ENCODE peak calls at places on chromosomes 4 and X, in six cellular contexts. K, O, B, L, M and V are unnamed samples.

GRCh38 chr4:76016383-76016782 is 6.9 kb downstream of the CXCL10 start:
- DNase-seq in M (no peak), B (no peak), L (no peak), K (peak; percentile 83), O (peak; percentile 73), V (peak; percentile 98)

GRCh38 chr4:87093443-87094123 is 126.8 kb downstream of the KLHL8 start:
- DNase-seq in O (peak; percentile 31), K (peak; percentile 72), B (peak; percentile 32), M (peak; percentile 25), L (peak; percentile 55), V (peak; percentile 54)

GRCh38 chr4:24915121-24915922 is 2.5 kb upstream of the CCDC149 start:
- DNase-seq in M (no peak), B (peak; percentile 5), L (no peak), O (no peak), K (peak; percentile 22), V (no peak)

GRCh38 chrX:50799531-50799961 is 14.4 kb downstream of the SHROOM4 start:
- DNase-seq in O (no peak), L (peak; percentile 3), M (no peak), K (no peak), B (no peak), V (no peak)

GRCh38 chr4:11223261-11223660 is 205.4 kb downstream of the HS3ST1 start:
- DNase-seq in B (no peak), L (no peak), M (no peak), K (no peak), O (no peak), V (no peak)

GRCh38 chr4:110085131-110085530 is 113.3 kb downstream of the ELOVL6 start:
- DNase-seq in L (no peak), K (peak; percentile 26), O (no peak), M (no peak), B (no peak), V (peak; percentile 31)

GRCh38 chr4:146567396-146567795 is 45.7 kb upstream of the SLC10A7 start:
- DNase-seq in O (no peak), B (no peak), K (peak; percentile 49), L (peak; percentile 22), M (no peak), V (no peak)

GRCh38 chr4:33052241-33052640 is 2332.1 kb downstream of the PCDH7 start:
- DNase-seq in K (no peak), L (peak; percentile 75), B (no peak), M (no peak), O (no peak), V (no peak)

GRCh38 chrX:48493890-48494364 is 14.9 kb upstream of the PORCN start:
- DNase-seq in M (no peak), L (peak; percentile 60), O (no peak), K (peak; percentile 48), B (peak; percentile 3), V (peak; percentile 41)

GRCh38 chr4:58776627-58777026 is 1666.4 kb upstream of the IGFBP7 start:
- DNase-seq in O (no peak), K (peak; percentile 92), L (peak; percentile 3), M (no peak), B (no peak), V (no peak)

GRCh38 chr4:150205016-150205415 is 126.8 kb downstream of the DCLK2 start:
- DNase-seq in B (no peak), O (no peak), K (no peak), L (no peak), M (no peak), V (no peak)

GRCh38 chrX:57573754-57574153 is 18.1 kb upstream of the ZXDB start:
- DNase-seq in K (peak; percentile 51), O (no peak), M (no peak), B (no peak), L (peak; percentile 37), V (peak; percentile 45)

GRCh38 chr4:84856468-84856867 is 110.0 kb downstream of the WDFY3 start:
- DNase-seq in M (no peak), B (no peak), K (no peak), L (no peak), O (no peak), V (no peak)

GRCh38 chrX:56763556-56764152 is 34.6 kb downstream of the NBDY start:
- DNase-seq in K (no peak), B (no peak), M (no peak), L (no peak), O (peak; percentile 72), V (peak; percentile 95)

GRCh38 chr4:170990989-170991589 is 822.1 kb upstream of the GALNTL6 start:
- DNase-seq in M (no peak), O (no peak), L (no peak), B (no peak), K (peak; percentile 44), V (peak; percentile 63)

GRCh38 chrX:16435399-16435986 is 214.5 kb upstream of the S100G start:
- DNase-seq in M (no peak), O (no peak), B (no peak), K (no peak), L (no peak), V (no peak)

GRCh38 chr4:101707596-101707995 is 82.9 kb upstream of the BANK1 start:
- DNase-seq in B (no peak), M (no peak), L (peak; percentile 23), K (no peak), O (no peak), V (no peak)

GRCh38 chr4:79917246-79917645 is 155.8 kb downstream of the ANTXR2 start:
- DNase-seq in K (peak; percentile 53), L (peak; percentile 63), O (peak; percentile 8), B (no peak), M (peak; percentile 17), V (peak; percentile 45)

GRCh38 chr4:119184128-119184527 is 28.4 kb upstream of the USP53 start:
- DNase-seq in O (no peak), M (no peak), B (no peak), L (no peak), K (no peak), V (no peak)

GRCh38 chrX:13647709-13648212 is 5.2 kb upstream of the TCEANC start:
- DNase-seq in O (no peak), L (peak; percentile 60), K (no peak), B (no peak), M (peak; percentile 39), V (no peak)

GRCh38 chrX:123814343-123814742 is 45.5 kb upstream of the XIAP start:
- DNase-seq in O (no peak), L (no peak), M (no peak), B (no peak), K (peak; percentile 22), V (no peak)

GRCh38 chr4:116913451-116913850 is 171.9 kb downstream of the TRAM1L1 start:
- DNase-seq in M (no peak), L (no peak), K (no peak), O (no peak), B (no peak), V (no peak)

GRCh38 chr4:5800496-5800895 is 89.5 kb downstream of the EVC start:
- DNase-seq in O (no peak), K (no peak), B (no peak), M (no peak), L (no peak), V (no peak)

GRCh38 chr4:35771571-35771970 is 472.7 kb downstream of the ARAP2 start:
- DNase-seq in K (no peak), B (no peak), L (no peak), M (no peak), O (no peak), V (no peak)

GRCh38 chr4:169593050-169593449 is 19.3 kb downstream of the NEK1 start:
- DNase-seq in O (no peak), K (no peak), M (no peak), L (no peak), B (no peak), V (no peak)

GRCh38 chr4:967113-968104 is 6.0 kb downstream of the DGKQ start:
- DNase-seq in M (no peak), K (no peak), B (no peak), O (no peak), L (peak; percentile 44), V (no peak)

GRCh38 chr4:26757751-26758150 is 102.9 kb upstream of the STIM2 start:
- DNase-seq in O (no peak), K (no peak), M (no peak), B (no peak), L (no peak), V (no peak)

GRCh38 chr4:16775411-16776154 is 122.9 kb downstream of the LDB2 start:
- DNase-seq in K (no peak), B (no peak), L (no peak), M (no peak), O (no peak), V (no peak)

GRCh38 chr4:119005888-119006287 is 117.2 kb downstream of the SYNPO2 start:
- DNase-seq in L (no peak), K (no peak), O (no peak), B (no peak), M (no peak), V (no peak)

GRCh38 chrX:107766470-107767140 is 9.0 kb downstream of the TSC22D3 start:
- DNase-seq in O (no peak), L (peak; percentile 64), M (no peak), K (peak; percentile 70), B (no peak), V (no peak)

GRCh38 chr4:84159767-84160166 is 339.3 kb downstream of the NKX6-1 start:
- DNase-seq in M (no peak), B (no peak), L (no peak), K (peak; percentile 45), O (no peak), V (no peak)

GRCh38 chr4:87840149-87840548 is 7.4 kb downstream of the MEPE start:
- DNase-seq in M (no peak), K (no peak), B (no peak), L (no peak), O (no peak), V (no peak)

GRCh38 chrX:110204986-110205385 is 112.9 kb downstream of the AMMECR1 start:
- DNase-seq in O (no peak), K (peak; percentile 52), M (no peak), L (peak; percentile 71), B (no peak), V (no peak)

GRCh38 chrX:141341743-141342142 is 99.4 kb upstream of the SPANXC start:
- DNase-seq in L (no peak), O (no peak), M (no peak), B (no peak), K (no peak), V (no peak)